ENCODE peak calls at places on chromosomes 11 and 22, in seven cellular contexts. Q is upper lobe of left lung, R is heart left ventricle, X is A549, F is adrenal gland, L is sigmoid colon, N is uterus. W is an unnamed sample.

GRCh38 chr22:23106906-23107367 is 34.9 kb downstream of the RSPH14 start:
- DNase-seq in L (no peak), X (no peak), R (peak; percentile 29), F (no peak), Q (no peak), N (no peak), W (no peak)

GRCh38 chr11:33891714-33892327 is at the start of gene LMO2:
- DNase-seq in Q (no peak), R (no peak), L (no peak), N (no peak), X (no peak), F (no peak), W (no peak)

GRCh38 chr11:83063073-83063754 is 8.5 kb downstream of the RAB30 start:
- DNase-seq in N (no peak), Q (no peak), X (no peak), F (no peak), R (no peak), L (no peak), W (no peak)

GRCh38 chr11:34680206-34680605 is 59.3 kb downstream of the EHF start:
- DNase-seq in N (no peak), R (no peak), Q (no peak), F (no peak), X (peak; percentile 27), L (no peak), W (no peak)

GRCh38 chr11:78635814-78636506 is 61.3 kb upstream of the NARS2 start:
- DNase-seq in X (no peak), F (no peak), Q (no peak), N (no peak), R (no peak), L (no peak), W (no peak)

GRCh38 chr11:66768088-66768521 is 39.1 kb upstream of the SPTBN2 start:
- DNase-seq in N (no peak), R (no peak), F (no peak), Q (no peak), L (no peak), X (peak; percentile 51), W (no peak)

GRCh38 chr11:70846781-70847400 is 405.5 kb downstream of the SHANK2 start:
- DNase-seq in R (no peak), Q (peak; percentile 34), F (no peak), L (no peak), X (no peak), N (no peak), W (no peak)

GRCh38 chr11:2930705-2931415 is 1.6 kb upstream of the PHLDA2 start:
- DNase-seq in R (peak; percentile 43), F (peak; percentile 70), L (peak; percentile 71), Q (peak; percentile 91), X (peak; percentile 90), N (no peak), W (peak; percentile 69)

GRCh38 chr11:114307524-114308203 is 11.5 kb downstream of the NNMT start:
- DNase-seq in N (peak; percentile 60), R (peak; percentile 72), F (peak; percentile 57), Q (no peak), L (peak; percentile 80), X (no peak), W (no peak)

GRCh38 chr22:30969532-30970355 is 679 bp downstream of the TUG1 start:
- DNase-seq in X (peak; percentile 44), N (peak; percentile 28), R (peak; percentile 43), Q (no peak), L (peak; percentile 64), F (no peak), W (peak; percentile 38)

GRCh38 chr22:24994070-24994763 is 41.7 kb downstream of the KIAA1671 start:
- DNase-seq in X (peak; percentile 52), L (no peak), F (no peak), N (no peak), Q (no peak), R (no peak), W (no peak)

GRCh38 chr11:128343870-128344269 is 243.5 kb downstream of the ETS1 start:
- DNase-seq in N (no peak), Q (no peak), F (no peak), R (no peak), X (no peak), L (no peak), W (no peak)

GRCh38 chr11:28910926-28911325 is 802.7 kb downstream of the METTL15 start:
- DNase-seq in L (no peak), F (no peak), X (no peak), Q (no peak), N (no peak), R (no peak), W (no peak)

GRCh38 chr11:69166186-69167115 is 10.7 kb downstream of the SMIM38 start:
- DNase-seq in F (peak; percentile 42), L (no peak), X (peak; percentile 72), N (peak; percentile 64), R (peak; percentile 62), Q (peak; percentile 49), W (no peak)

GRCh38 chr11:3036419-3036818 is 20.8 kb downstream of the CARS1 start:
- DNase-seq in F (no peak), L (no peak), Q (no peak), N (no peak), X (no peak), R (no peak), W (no peak)

GRCh38 chr22:49044091-49044490 is 783.6 kb downstream of the BRD1 start:
- DNase-seq in F (no peak), Q (no peak), X (no peak), L (no peak), N (no peak), R (no peak), W (no peak)

GRCh38 chr11:62928011-62928410 is 6.8 kb upstream of the CHRM1 start:
- DNase-seq in X (no peak), N (no peak), F (no peak), Q (peak; percentile 34), R (no peak), L (no peak), W (no peak)

GRCh38 chr22:40463017-40463631 is 92.7 kb downstream of the SGSM3 start:
- DNase-seq in X (no peak), L (no peak), N (no peak), F (no peak), R (no peak), Q (no peak), W (no peak)

GRCh38 chr11:5291207-5291838 is 10.4 kb downstream of the OR51B4 start:
- DNase-seq in F (peak; percentile 13), N (no peak), Q (no peak), L (no peak), X (peak; percentile 73), R (no peak), W (no peak)

GRCh38 chr22:23181763-23182288 is 1.5 kb downstream of the BCR start:
- DNase-seq in Q (no peak), F (no peak), R (no peak), X (no peak), N (no peak), L (no peak), W (no peak)

GRCh38 chr22:28917747-28918543 is 34.6 kb downstream of the ZNRF3 start:
- DNase-seq in X (peak; percentile 31), Q (no peak), F (peak; percentile 28), R (peak; percentile 35), N (no peak), L (peak; percentile 67), W (no peak)

GRCh38 chr11:69003301-69003865 is 9.7 kb downstream of the MRGPRF start:
- DNase-seq in F (no peak), L (peak; percentile 65), X (no peak), Q (no peak), N (peak; percentile 14), R (no peak), W (no peak)

GRCh38 chr11:131063638-131064037 is 147.4 kb upstream of the SNX19 start:
- DNase-seq in F (no peak), Q (no peak), L (no peak), X (no peak), N (no peak), R (no peak), W (no peak)
- H3K27ac ChIP-seq in F (no peak overlapping the region), Q (no peak overlapping the region), L (no peak overlapping the region), X (no peak overlapping the region), N (no peak overlapping the region), R (no peak overlapping the region), W (no peak overlapping the region)

GRCh38 chr22:36440429-36441002 is 40.9 kb downstream of the TXN2 start:
- DNase-seq in R (no peak), X (no peak), Q (no peak), F (no peak), L (no peak), N (no peak), W (no peak)

GRCh38 chr22:36435516-36436415 is 45.7 kb downstream of the TXN2 start:
- DNase-seq in R (no peak), L (no peak), F (no peak), X (no peak), Q (no peak), N (no peak), W (no peak)

GRCh38 chr22:36443198-36443770 is 38.2 kb downstream of the TXN2 start:
- DNase-seq in N (no peak), X (no peak), F (no peak), Q (no peak), R (no peak), L (no peak), W (no peak)

GRCh38 chr22:36442506-36443197 is 38.8 kb downstream of the TXN2 start:
- DNase-seq in L (no peak), Q (no peak), R (no peak), F (no peak), N (no peak), X (no peak), W (no peak)

GRCh38 chr22:36439481-36440271 is 41.8 kb downstream of the TXN2 start:
- DNase-seq in X (peak; percentile 55), F (peak; percentile 84), L (peak; percentile 89), N (peak; percentile 87), R (peak; percentile 81), Q (no peak), W (peak; percentile 37)
- TF ChIP-seq POLR2A in X (no peak), F (no peak), L (no peak), N (no peak), R (no peak), Q (no peak), W (no peak)

GRCh38 chr11:104148696-104149095 is 15.3 kb downstream of the PDGFD start:
- DNase-seq in N (no peak), F (no peak), Q (no peak), L (no peak), R (no peak), X (no peak), W (no peak)

GRCh38 chr11:104154296-104154695 is 9.7 kb downstream of the PDGFD start:
- DNase-seq in N (no peak), F (no peak), Q (no peak), R (no peak), L (no peak), X (no peak), W (no peak)

GRCh38 chr11:104152941-104153340 is 11.0 kb downstream of the PDGFD start:
- DNase-seq in F (no peak), Q (no peak), N (no peak), X (no peak), L (no peak), R (no peak), W (no peak)

GRCh38 chr11:104148074-104148473 is 15.9 kb downstream of the PDGFD start:
- DNase-seq in X (no peak), N (no peak), R (no peak), F (no peak), Q (no peak), L (no peak), W (no peak)

GRCh38 chr11:104151404-104152204 is 12.3 kb downstream of the PDGFD start:
- DNase-seq in F (no peak), Q (no peak), N (no peak), X (no peak), L (no peak), R (no peak), W (no peak)
- TF ChIP-seq CTCF in F (no peak), Q (peak; percentile 17), N (no peak), X (no peak), L (no peak), R (peak; percentile 44), W (peak; percentile 24)

GRCh38 chr11:102135256-102135655 is 25.0 kb downstream of the YAP1 start:
- DNase-seq in Q (no peak), R (no peak), X (no peak), N (no peak), F (no peak), L (no peak), W (no peak)
- H3K27ac ChIP-seq in Q (no peak overlapping the region), R (no peak overlapping the region), X (no peak overlapping the region), N (no peak overlapping the region), F (no peak overlapping the region), L (no peak overlapping the region), W (no peak overlapping the region)

W was measured in testis.